ENCODE peak calls at places on chromosome 14, in ten cellular contexts. D is suprapubic skin; R is spleen; Y is Caco-2; V is transverse colon; W is cardiac muscle cell; Z is effector memory CD4-positive, alpha-beta T cell; K is heart left ventricle; E is mesendoderm; S is WERI-Rb-1. N is an unnamed sample.
A peak's percentile ranks its signal among the peaks of the same experiment; 100 is the strongest.

GRCh38 chr14:92951912-92952471 is 29.0 kb downstream of the CHGA start:
- DNase-seq in D (peak; percentile 87), R (peak; percentile 95), Y (peak; percentile 52), V (peak; percentile 84), W (peak; percentile 73), Z (peak; percentile 41), K (peak; percentile 77), E (peak; percentile 62), S (peak; percentile 78), N (no peak)

GRCh38 chr14:68733086-68733621 is 59.7 kb downstream of the ZFP36L1 start:
- DNase-seq in D (no peak), R (no peak), Y (no peak), V (no peak), W (no peak), Z (no peak), K (no peak), E (no peak), S (no peak), N (no peak)

GRCh38 chr14:30884925-30885324 is 10.6 kb downstream of the COCH start:
- DNase-seq in D (no peak), R (no peak), Y (no peak), V (no peak), W (no peak), Z (no peak), K (no peak), E (no peak), S (no peak), N (no peak)

GRCh38 chr14:91405241-91405721 is 12.3 kb downstream of the CCDC88C start:
- DNase-seq in D (no peak), R (peak; percentile 74), Y (no peak), V (no peak), W (no peak), Z (peak; percentile 63), K (no peak), E (no peak), S (no peak), N (no peak)

GRCh38 chr14:20790439-20791116 is 9.5 kb downstream of the RNASE6 start:
- DNase-seq in D (no peak), R (no peak), Y (no peak), V (no peak), W (no peak), Z (no peak), K (no peak), E (no peak), S (no peak), N (no peak)

GRCh38 chr14:93200553-93200952 is 6.3 kb downstream of the GON7 start:
- DNase-seq in D (no peak), R (no peak), Y (peak; percentile 42), V (no peak), W (no peak), Z (no peak), K (no peak), E (no peak), S (no peak), N (no peak)

GRCh38 chr14:95496690-95497241 is 19.7 kb downstream of the SYNE3 start:
- DNase-seq in D (no peak), R (no peak), Y (no peak), V (no peak), W (no peak), Z (no peak), K (peak; percentile 41), E (no peak), S (no peak), N (no peak)

GRCh38 chr14:99677231-99677891 is 6.7 kb upstream of the CYP46A1 start:
- DNase-seq in D (peak; percentile 76), R (no peak), Y (no peak), V (no peak), W (no peak), Z (no peak), K (no peak), E (no peak), S (no peak), N (no peak)

GRCh38 chr14:100065161-100065871 is at the start of gene EVL:
- DNase-seq in D (no peak), R (peak; percentile 94), Y (no peak), V (peak; percentile 71), W (peak; percentile 23), Z (peak; percentile 51), K (no peak), E (no peak), S (no peak), N (no peak)

GRCh38 chr14:99190696-99191662 is 81.0 kb downstream of the BCL11B start:
- DNase-seq in D (no peak), R (peak; percentile 45), Y (no peak), V (no peak), W (no peak), Z (no peak), K (no peak), E (peak; percentile 32), S (no peak), N (no peak)

GRCh38 chr14:49977126-49977841 is 84.4 kb downstream of the ARF6 start:
- DNase-seq in D (peak; percentile 55), R (no peak), Y (no peak), V (no peak), W (no peak), Z (no peak), K (no peak), E (no peak), S (no peak), N (no peak)

GRCh38 chr14:105850853-105851581 is 324.6 kb downstream of the TMEM121 start:
- DNase-seq in D (no peak), R (peak; percentile 74), Y (no peak), V (no peak), W (no peak), Z (no peak), K (no peak), E (no peak), S (no peak), N (no peak)

GRCh38 chr14:76382495-76382832 is 6.5 kb downstream of the ESRRB start:
- DNase-seq in D (no peak), R (no peak), Y (no peak), V (no peak), W (no peak), Z (no peak), K (no peak), E (no peak), S (no peak), N (no peak)

GRCh38 chr14:76389841-76390240 is 13.9 kb downstream of the ESRRB start:
- DNase-seq in D (no peak), R (no peak), Y (no peak), V (no peak), W (no peak), Z (no peak), K (no peak), E (no peak), S (no peak), N (no peak)

GRCh38 chr14:76390621-76391020 is 14.7 kb downstream of the ESRRB start:
- DNase-seq in D (no peak), R (peak; percentile 37), Y (no peak), V (no peak), W (no peak), Z (no peak), K (no peak), E (no peak), S (no peak), N (no peak)

GRCh38 chr14:76391981-76392690 is 16.2 kb downstream of the ESRRB start:
- DNase-seq in D (no peak), R (no peak), Y (no peak), V (no peak), W (no peak), Z (no peak), K (no peak), E (no peak), S (no peak), N (no peak)

DNA sequence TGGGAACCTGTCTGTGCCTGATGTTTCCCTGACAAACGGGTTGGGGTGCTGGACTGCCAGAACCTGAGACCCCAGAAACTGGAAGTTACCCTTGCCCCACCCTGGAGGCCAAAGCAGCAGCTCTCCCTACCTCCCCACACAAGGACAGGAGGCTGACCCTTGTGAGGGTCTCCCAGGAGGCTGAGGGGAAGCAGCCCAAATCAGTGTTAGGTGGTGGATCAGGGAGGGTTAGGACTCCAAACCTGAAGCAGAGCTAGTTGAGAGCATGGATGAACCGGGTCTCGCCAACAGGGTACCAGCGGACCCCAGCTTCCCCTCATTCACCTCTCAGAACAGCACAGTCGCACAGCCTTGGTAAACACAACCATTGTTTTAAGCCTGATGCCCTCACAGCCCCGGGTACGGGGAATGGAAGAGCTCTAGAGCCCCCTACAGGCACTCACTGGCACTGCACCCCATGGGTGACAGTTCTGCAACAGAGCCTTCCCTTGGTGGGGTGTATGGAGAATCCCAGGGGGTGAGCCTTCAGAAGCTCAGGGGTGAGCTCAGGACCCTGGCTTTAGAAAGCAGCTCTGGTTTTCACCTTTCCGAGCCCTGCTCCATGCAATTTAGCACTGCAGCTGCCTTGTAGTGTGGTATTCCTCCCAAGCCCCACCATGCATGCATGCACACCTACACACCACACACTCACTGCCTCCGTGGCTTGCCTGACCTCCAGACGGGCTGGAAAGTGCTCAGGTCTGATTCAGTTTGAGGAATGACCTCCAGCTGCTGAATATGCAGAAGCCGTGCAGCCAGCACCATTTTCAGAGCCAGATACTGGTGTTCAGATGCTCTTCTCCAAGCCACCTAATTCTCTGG is 11.2 kb downstream of the ESRRB start:
- DNase-seq in D (no peak), R (no peak), Y (peak; percentile 58), V (peak; percentile 62), W (peak; percentile 82), Z (peak; percentile 2), K (peak; percentile 57), E (peak; percentile 80), S (peak; percentile 79), N (no peak)
- H3K27me3 ChIP-seq in D (peaks cover 54% of the 10 kb centered on the region), R (peaks cover 31% of the 10 kb centered on the region), Y (no peaks in the 10 kb centered on the region), V (peaks cover 53% of the 10 kb centered on the region), W (peaks cover 29% of the 10 kb centered on the region), Z (peaks cover 10% of the 10 kb centered on the region), K (peaks cover 15% of the 10 kb centered on the region), E (no peaks in the 10 kb centered on the region), S (no peaks in the 10 kb centered on the region), N (no peaks in the 10 kb centered on the region)

GRCh38 chr14:51998348-51998747 is 9.0 kb downstream of the RTRAF start:
- DNase-seq in D (no peak), R (no peak), Y (no peak), V (no peak), W (no peak), Z (no peak), K (no peak), E (no peak), S (no peak), N (no peak)
- H3K4me3 ChIP-seq in D (no peak overlapping the region), R (no peak overlapping the region), Y (no peak overlapping the region), V (no peak overlapping the region), W (no peak overlapping the region), Z (no peak overlapping the region), K (no peak overlapping the region), E (no peak overlapping the region), S (no peak overlapping the region), N (no peak overlapping the region)

GRCh38 chr14:56004323-56004722 is 113.9 kb upstream of the PELI2 start:
- DNase-seq in D (no peak), R (no peak), Y (no peak), V (no peak), W (no peak), Z (no peak), K (no peak), E (no peak), S (no peak), N (no peak)
- H3K27me3 ChIP-seq in D (no peaks in the 10 kb centered on the region), R (no peaks in the 10 kb centered on the region), Y (no peaks in the 10 kb centered on the region), V (no peaks in the 10 kb centered on the region), W (no peaks in the 10 kb centered on the region), Z (no peaks in the 10 kb centered on the region), K (no peaks in the 10 kb centered on the region), E (no peaks in the 10 kb centered on the region), S (no peaks in the 10 kb centered on the region), N (no peaks in the 10 kb centered on the region)

DNA sequence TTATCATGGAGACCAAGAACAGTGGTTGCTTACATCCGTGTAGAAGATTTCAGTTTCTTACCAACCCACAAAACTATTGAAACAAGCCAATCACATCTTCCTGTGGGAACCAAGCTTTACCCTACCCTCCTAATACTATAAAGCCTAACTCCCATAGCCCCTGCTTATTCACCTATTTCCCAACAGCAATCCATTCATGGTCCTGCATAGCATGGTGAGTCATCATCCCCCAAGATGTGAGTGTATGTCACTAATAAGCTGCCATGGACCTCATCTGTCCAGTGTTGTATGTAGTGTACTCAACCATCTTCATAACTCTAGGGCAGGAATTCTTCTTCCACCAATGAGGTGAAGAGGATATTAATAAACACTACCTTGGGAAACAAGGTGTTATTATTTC is 1620.4 kb upstream of the FLRT2 start:
- DNase-seq in D (no peak), R (no peak), Y (no peak), V (no peak), W (no peak), Z (no peak), K (no peak), E (no peak), S (no peak), N (no peak)
- H3K4me3 ChIP-seq in D (no peak overlapping the region), R (no peak overlapping the region), Y (no peak overlapping the region), V (no peak overlapping the region), W (no peak overlapping the region), Z (no peak overlapping the region), K (no peak overlapping the region), E (no peak overlapping the region), S (no peak overlapping the region), N (no peak overlapping the region)